ENCODE peak calls at places on chromosome 13, in seven cellular contexts. One of them, this sample, is unnamed.

GRCh38 chr13:100363351-100363750 is 225.2 kb downstream of the GGACT start:
- DNase-seq in mesendoderm: no peak
- DNase-seq in IMR-90: peak; percentile 70
- DNase-seq in trophoblast cell: no peak
- DNase-seq in H9: no peak
- DNase-seq in mesenchymal stem cell: peak; percentile 26
- DNase-seq in H1: no peak
- DNase-seq in this sample: no peak

GRCh38 chr13:53198017-53198416 is 169.4 kb downstream of the OLFM4 start:
- DNase-seq in mesendoderm: peak; percentile 74
- DNase-seq in IMR-90: no peak
- DNase-seq in trophoblast cell: no peak
- DNase-seq in H9: no peak
- DNase-seq in mesenchymal stem cell: no peak
- DNase-seq in H1: no peak
- DNase-seq in this sample: no peak

GRCh38 chr13:45180713-45181601 is 19.9 kb downstream of the KCTD4 start:
- DNase-seq in mesendoderm: no peak
- DNase-seq in IMR-90: peak; percentile 46
- DNase-seq in trophoblast cell: no peak
- DNase-seq in H9: no peak
- DNase-seq in mesenchymal stem cell: no peak
- DNase-seq in H1: no peak
- DNase-seq in this sample: no peak

GRCh38 chr13:21320642-21321034 is 138.5 kb downstream of the ZDHHC20 start:
- DNase-seq in mesendoderm: no peak
- DNase-seq in IMR-90: no peak
- DNase-seq in trophoblast cell: no peak
- DNase-seq in H9: no peak
- DNase-seq in mesenchymal stem cell: no peak
- DNase-seq in H1: no peak
- DNase-seq in this sample: no peak

GRCh38 chr13:108069521-108070210 is 145.7 kb downstream of the LIG4 start:
- DNase-seq in mesendoderm: no peak
- DNase-seq in IMR-90: no peak
- DNase-seq in trophoblast cell: no peak
- DNase-seq in H9: no peak
- DNase-seq in mesenchymal stem cell: no peak
- DNase-seq in H1: no peak
- DNase-seq in this sample: no peak

GRCh38 chr13:38216181-38216580 is 133.5 kb upstream of the UFM1 start:
- DNase-seq in mesendoderm: no peak
- DNase-seq in IMR-90: no peak
- DNase-seq in trophoblast cell: no peak
- DNase-seq in H9: no peak
- DNase-seq in mesenchymal stem cell: no peak
- DNase-seq in H1: no peak
- DNase-seq in this sample: no peak

GRCh38 chr13:101019126-101019525 is 344.5 kb upstream of the TMTC4 start:
- DNase-seq in mesendoderm: no peak
- DNase-seq in IMR-90: no peak
- DNase-seq in trophoblast cell: peak; percentile 16
- DNase-seq in H9: no peak
- DNase-seq in mesenchymal stem cell: no peak
- DNase-seq in H1: no peak
- DNase-seq in this sample: no peak

GRCh38 chr13:26498524-26499208 is 58.8 kb upstream of the WASF3 start:
- DNase-seq in mesendoderm: no peak
- DNase-seq in IMR-90: peak; percentile 43
- DNase-seq in trophoblast cell: no peak
- DNase-seq in H9: no peak
- DNase-seq in mesenchymal stem cell: peak; percentile 9
- DNase-seq in H1: no peak
- DNase-seq in this sample: no peak

GRCh38 chr13:37869506-37869755 is 141 bp downstream of the TRPC4 start:
- DNase-seq in mesendoderm: peak; percentile 62
- DNase-seq in IMR-90: no peak
- DNase-seq in trophoblast cell: no peak
- DNase-seq in H9: peak; percentile 40
- DNase-seq in mesenchymal stem cell: no peak
- DNase-seq in H1: no peak
- DNase-seq in this sample: peak; percentile 48

GRCh38 chr13:39451860-39452301 is 151.1 kb downstream of the LHFPL6 start:
- DNase-seq in mesendoderm: no peak
- DNase-seq in IMR-90: peak; percentile 30
- DNase-seq in trophoblast cell: no peak
- DNase-seq in H9: no peak
- DNase-seq in mesenchymal stem cell: peak; percentile 68
- DNase-seq in H1: no peak
- DNase-seq in this sample: no peak

GRCh38 chr13:101053289-101053688 is 363.0 kb downstream of the NALCN start:
- DNase-seq in mesendoderm: no peak
- DNase-seq in IMR-90: no peak
- DNase-seq in trophoblast cell: no peak
- DNase-seq in H9: no peak
- DNase-seq in mesenchymal stem cell: peak; percentile 35
- DNase-seq in H1: no peak
- DNase-seq in this sample: no peak

GRCh38 chr13:31955745-31956144 is 75.8 kb upstream of the FRY start:
- DNase-seq in mesendoderm: no peak
- DNase-seq in IMR-90: no peak
- DNase-seq in trophoblast cell: no peak
- DNase-seq in H9: no peak
- DNase-seq in mesenchymal stem cell: no peak
- DNase-seq in H1: no peak
- DNase-seq in this sample: no peak

GRCh38 chr13:110949628-110950027 is 34.8 kb upstream of the ANKRD10 start:
- DNase-seq in mesendoderm: no peak
- DNase-seq in IMR-90: no peak
- DNase-seq in trophoblast cell: no peak
- DNase-seq in H9: no peak
- DNase-seq in mesenchymal stem cell: no peak
- DNase-seq in H1: no peak
- DNase-seq in this sample: no peak

GRCh38 chr13:95677564-95678386 is 836 bp downstream of the DNAJC3 start:
- DNase-seq in mesendoderm: peak; percentile 31
- DNase-seq in IMR-90: peak; percentile 23
- DNase-seq in trophoblast cell: no peak
- DNase-seq in H9: peak; percentile 47
- DNase-seq in mesenchymal stem cell: peak; percentile 52
- DNase-seq in H1: no peak
- DNase-seq in this sample: peak; percentile 38

GRCh38 chr13:110965038-110965754 is 50.3 kb upstream of the ANKRD10 start:
- DNase-seq in mesendoderm: no peak
- DNase-seq in IMR-90: peak; percentile 89
- DNase-seq in trophoblast cell: peak; percentile 65
- DNase-seq in H9: no peak
- DNase-seq in mesenchymal stem cell: peak; percentile 73
- DNase-seq in H1: no peak
- DNase-seq in this sample: no peak

GRCh38 chr13:40069173-40070044 is 413.9 kb downstream of the COG6 start:
- DNase-seq in mesendoderm: peak; percentile 77
- DNase-seq in IMR-90: peak; percentile 46
- DNase-seq in trophoblast cell: peak; percentile 41
- DNase-seq in H9: peak; percentile 73
- DNase-seq in mesenchymal stem cell: peak; percentile 65
- DNase-seq in H1: peak; percentile 84
- DNase-seq in this sample: peak; percentile 61

GRCh38 chr13:77042566-77043177 is 15.7 kb upstream of the FBXL3 start:
- DNase-seq in mesendoderm: no peak
- DNase-seq in IMR-90: peak; percentile 46
- DNase-seq in trophoblast cell: peak; percentile 56
- DNase-seq in H9: no peak
- DNase-seq in mesenchymal stem cell: peak; percentile 62
- DNase-seq in H1: no peak
- DNase-seq in this sample: no peak

GRCh38 chr13:76754414-76754813 is 131.8 kb downstream of the KCTD12 start:
- DNase-seq in mesendoderm: no peak
- DNase-seq in IMR-90: peak; percentile 60
- DNase-seq in trophoblast cell: no peak
- DNase-seq in H9: no peak
- DNase-seq in mesenchymal stem cell: peak; percentile 54
- DNase-seq in H1: no peak
- DNase-seq in this sample: no peak

GRCh38 chr13:105814219-105814901 is 721.1 kb downstream of the EFNB2 start:
- DNase-seq in mesendoderm: no peak
- DNase-seq in IMR-90: no peak
- DNase-seq in trophoblast cell: peak; percentile 62
- DNase-seq in H9: no peak
- DNase-seq in mesenchymal stem cell: no peak
- DNase-seq in H1: no peak
- DNase-seq in this sample: no peak

DNA sequence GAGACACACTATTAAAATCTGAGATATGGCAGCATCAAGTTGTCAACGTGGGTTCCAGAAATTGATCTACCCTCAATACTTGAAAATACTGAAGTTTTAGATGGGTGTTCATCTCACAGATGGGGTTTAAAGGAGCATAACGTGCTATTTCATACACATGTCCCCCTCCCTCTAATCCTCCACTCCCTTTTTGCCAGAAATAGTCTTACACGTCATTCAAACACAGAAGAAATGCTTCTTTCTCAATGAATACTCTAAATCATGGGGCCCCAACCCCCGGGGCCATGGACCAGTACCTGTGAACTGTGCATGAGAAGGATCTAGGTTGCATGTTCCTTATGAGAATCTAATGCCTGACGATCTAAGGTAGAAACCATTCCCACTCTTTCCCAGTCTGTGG is 19.6 kb downstream of the KLF12 start:
- DNase-seq in mesendoderm: no peak
- DNase-seq in IMR-90: no peak
- DNase-seq in trophoblast cell: no peak
- DNase-seq in H9: no peak
- DNase-seq in mesenchymal stem cell: no peak
- DNase-seq in H1: no peak
- DNase-seq in this sample: no peak
- H3K27ac ChIP-seq in mesendoderm: no peak overlapping the region
- H3K27ac ChIP-seq in IMR-90: no peak overlapping the region
- H3K27ac ChIP-seq in trophoblast cell: no peak overlapping the region
- H3K27ac ChIP-seq in H9: no peak overlapping the region
- H3K27ac ChIP-seq in mesenchymal stem cell: peak overlapping the region; percentile 39
- H3K27ac ChIP-seq in H1: no peak overlapping the region
- H3K27ac ChIP-seq in this sample: no peak overlapping the region

DNA sequence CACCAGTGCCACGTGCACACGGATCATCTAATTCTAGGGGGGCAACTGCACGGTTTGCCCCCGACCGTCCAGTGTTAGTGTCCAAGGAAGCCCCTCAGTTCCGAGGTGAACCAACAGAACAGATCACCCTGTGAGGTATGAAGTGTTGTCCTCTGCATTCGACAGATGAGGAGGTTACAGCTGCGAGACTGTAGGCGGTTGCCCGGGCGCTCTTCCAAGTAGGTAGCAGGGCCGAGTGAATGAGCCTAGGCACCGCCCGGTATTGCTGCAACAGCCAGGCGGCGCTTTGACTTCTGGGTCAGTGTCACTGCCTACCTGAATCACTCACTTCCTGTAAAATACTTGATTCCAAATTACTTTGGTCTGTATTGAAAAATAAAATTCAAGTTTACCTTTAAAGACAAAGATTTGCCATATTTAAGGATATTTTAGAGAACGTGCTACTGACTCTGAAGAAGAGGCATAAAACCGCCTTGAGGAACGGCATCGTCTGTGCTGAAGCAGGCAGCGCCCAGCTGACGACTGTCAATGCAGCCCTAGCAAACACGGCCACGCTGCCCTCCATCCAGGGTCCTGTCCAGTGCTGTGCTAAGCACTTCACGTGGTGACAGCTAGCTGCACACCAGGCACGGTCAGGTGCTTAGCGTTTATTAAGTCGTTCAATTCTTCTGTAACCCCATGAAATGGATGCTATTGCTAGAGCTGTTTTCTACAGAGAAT is 19.3 kb upstream of the RASA3 start:
- DNase-seq in mesendoderm: no peak
- DNase-seq in IMR-90: no peak
- DNase-seq in trophoblast cell: no peak
- DNase-seq in H9: no peak
- DNase-seq in mesenchymal stem cell: no peak
- DNase-seq in H1: no peak
- DNase-seq in this sample: no peak
- H3K9ac ChIP-seq in mesendoderm: no peak overlapping the region
- H3K9ac ChIP-seq in IMR-90: no peak overlapping the region
- H3K9ac ChIP-seq in trophoblast cell: no peak overlapping the region
- H3K9ac ChIP-seq in H9: no peak overlapping the region
- H3K9ac ChIP-seq in mesenchymal stem cell: no peak overlapping the region
- H3K9ac ChIP-seq in H1: no peak overlapping the region
- H3K9ac ChIP-seq in this sample: no peak overlapping the region

GRCh38 chr13:46334008-46334407 is 53.0 kb downstream of the RUBCNL start:
- DNase-seq in mesendoderm: no peak
- DNase-seq in IMR-90: no peak
- DNase-seq in trophoblast cell: no peak
- DNase-seq in H9: no peak
- DNase-seq in mesenchymal stem cell: no peak
- DNase-seq in H1: no peak
- DNase-seq in this sample: no peak

GRCh38 chr13:46332772-46333171 is 54.3 kb downstream of the RUBCNL start:
- DNase-seq in mesendoderm: no peak
- DNase-seq in IMR-90: no peak
- DNase-seq in trophoblast cell: no peak
- DNase-seq in H9: no peak
- DNase-seq in mesenchymal stem cell: no peak
- DNase-seq in H1: no peak
- DNase-seq in this sample: no peak

GRCh38 chr13:46329624-46330023 is 57.4 kb downstream of the RUBCNL start:
- DNase-seq in mesendoderm: no peak
- DNase-seq in IMR-90: no peak
- DNase-seq in trophoblast cell: no peak
- DNase-seq in H9: no peak
- DNase-seq in mesenchymal stem cell: no peak
- DNase-seq in H1: no peak
- DNase-seq in this sample: no peak

GRCh38 chr13:46339035-46339666 is 47.9 kb downstream of the RUBCNL start:
- DNase-seq in mesendoderm: no peak
- DNase-seq in IMR-90: peak; percentile 12
- DNase-seq in trophoblast cell: peak; percentile 52
- DNase-seq in H9: no peak
- DNase-seq in mesenchymal stem cell: no peak
- DNase-seq in H1: no peak
- DNase-seq in this sample: no peak

DNA sequence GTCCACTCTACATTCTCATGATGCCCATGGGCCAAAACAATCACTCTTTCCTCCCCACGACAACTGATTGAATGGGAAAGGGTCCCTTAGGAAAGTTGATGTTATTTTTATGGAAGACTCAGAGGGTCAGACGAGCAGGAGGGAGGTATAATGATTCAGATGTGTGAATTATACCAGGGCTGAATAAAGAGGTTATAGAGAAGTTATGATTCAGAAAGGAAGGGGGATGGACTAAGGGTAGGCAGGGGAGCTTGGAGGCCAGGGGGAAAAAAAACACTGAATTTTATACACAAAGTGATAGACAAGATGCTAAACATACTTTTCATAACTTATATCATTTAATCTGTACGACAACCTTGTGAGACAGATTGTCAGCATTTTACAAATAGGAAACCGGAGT is 52.6 kb downstream of the RUBCNL start:
- DNase-seq in mesendoderm: no peak
- DNase-seq in IMR-90: no peak
- DNase-seq in trophoblast cell: no peak
- DNase-seq in H9: no peak
- DNase-seq in mesenchymal stem cell: no peak
- DNase-seq in H1: no peak
- DNase-seq in this sample: no peak
- H4K8ac ChIP-seq in mesendoderm: no peak overlapping the region
- H4K8ac ChIP-seq in IMR-90: no peak overlapping the region
- H4K8ac ChIP-seq in trophoblast cell: no peak overlapping the region
- H4K8ac ChIP-seq in H9: no peak overlapping the region
- H4K8ac ChIP-seq in mesenchymal stem cell: no peak overlapping the region
- H4K8ac ChIP-seq in H1: no peak overlapping the region
- H4K8ac ChIP-seq in this sample: no peak overlapping the region

GRCh38 chr13:50074843-50075242 is 59.6 kb downstream of the KCNRG start:
- DNase-seq in mesendoderm: no peak
- DNase-seq in IMR-90: no peak
- DNase-seq in trophoblast cell: no peak
- DNase-seq in H9: no peak
- DNase-seq in mesenchymal stem cell: no peak
- DNase-seq in H1: no peak
- DNase-seq in this sample: no peak
- H3K27ac ChIP-seq in mesendoderm: no peak overlapping the region
- H3K27ac ChIP-seq in IMR-90: no peak overlapping the region
- H3K27ac ChIP-seq in trophoblast cell: no peak overlapping the region
- H3K27ac ChIP-seq in H9: no peak overlapping the region
- H3K27ac ChIP-seq in mesenchymal stem cell: no peak overlapping the region
- H3K27ac ChIP-seq in H1: no peak overlapping the region
- H3K27ac ChIP-seq in this sample: no peak overlapping the region

This sample was measured in neuronal stem cell.